ENCODE peak calls at places on chromosomes 11 and 22, in four cellular contexts. R is cardiac fibroblast, C is endothelial cell, O is LHCN-M2. Z is an unnamed sample.

GRCh38 chr11:46672381-46672839 is 28.0 kb downstream of the ARHGAP1 start:
- DNase-seq in R (no peak), C (no peak), O (no peak), Z (peak)

GRCh38 chr11:68315581-68315920 is 3.2 kb downstream of the LRP5 start:
- DNase-seq in R (no peak), C (no peak), O (no peak), Z (no peak)

GRCh38 chr11:108629274-108629673 is 35.6 kb upstream of the DDX10 start:
- DNase-seq in R (no peak), C (no peak), O (no peak), Z (no peak)

GRCh38 chr11:72012897-72013721 is 14.4 kb downstream of the IL18BP start:
- DNase-seq in R (peak), C (no peak), O (peak), Z (peak)

GRCh38 chr22:37169412-37169811 is 18.6 kb downstream of the C1QTNF6 start:
- DNase-seq in R (no peak), C (no peak), O (no peak), Z (no peak)

GRCh38 chr11:63939351-63939920 is 634 bp downstream of the NAA40 start:
- DNase-seq in R (peak), C (peak), O (no peak), Z (no peak)

GRCh38 chr11:62536301-62536957 is 10.2 kb downstream of the AHNAK start:
- DNase-seq in R (no peak), C (no peak), O (no peak), Z (no peak)

GRCh38 chr22:16960220-16960883 is 47.7 kb downstream of the GAB4 start:
- DNase-seq in R (no peak), C (no peak), O (no peak), Z (no peak)

GRCh38 chr11:36109850-36110606 is 166.2 kb downstream of the LDLRAD3 start:
- DNase-seq in R (no peak), C (no peak), O (no peak), Z (no peak)

GRCh38 chr11:15194671-15195415 is 80.1 kb downstream of the INSC start:
- DNase-seq in R (no peak), C (no peak), O (peak), Z (no peak)

GRCh38 chr11:29087404-29087803 is 929.4 kb downstream of the KCNA4 start:
- DNase-seq in R (no peak), C (no peak), O (no peak), Z (no peak)

GRCh38 chr11:14323118-14323676 is 35.8 kb downstream of the RRAS2 start:
- DNase-seq in R (no peak), C (no peak), O (no peak), Z (no peak)

GRCh38 chr11:110077866-110078325 is 15.3 kb upstream of the ZC3H12C start:
- DNase-seq in R (peak), C (no peak), O (peak), Z (peak)

Z was measured in myocyte.